ENCODE peak calls at places on chromosomes 1 and 21, in eight cellular contexts. One of them, this sample, is unnamed. For H3K4me1, the result is how much of the 10 kb centered on the place peaks cover.

GRCh38 chr1:169348356-169349036 is 19.1 kb downstream of the NME7 start:
- DNase-seq in GM12878: peak
- DNase-seq in transverse colon: no peak
- DNase-seq in Panc1: no peak
- DNase-seq in esophagus muscularis mucosa: no peak
- DNase-seq in stomach: no peak
- DNase-seq in HCT116: peak
- DNase-seq in SK-N-SH: peak
- DNase-seq in this sample: no peak

GRCh38 chr1:38834221-38834782 is 25.3 kb downstream of the RRAGC start:
- DNase-seq in stomach: no peak
- DNase-seq in transverse colon: no peak
- DNase-seq in Panc1: no peak
- DNase-seq in GM12878: no peak
- DNase-seq in SK-N-SH: no peak
- DNase-seq in HCT116: no peak
- DNase-seq in esophagus muscularis mucosa: no peak
- DNase-seq in this sample: no peak

GRCh38 chr1:40951943-40952743 is 27.4 kb upstream of the CTPS1 start:
- DNase-seq in GM12878: no peak
- DNase-seq in SK-N-SH: peak
- DNase-seq in HCT116: peak
- DNase-seq in Panc1: peak
- DNase-seq in stomach: peak
- DNase-seq in transverse colon: peak
- DNase-seq in esophagus muscularis mucosa: no peak
- DNase-seq in this sample: peak

GRCh38 chr1:9302745-9303524 is 10.2 kb downstream of the SPSB1 start:
- DNase-seq in SK-N-SH: no peak
- DNase-seq in esophagus muscularis mucosa: no peak
- DNase-seq in HCT116: peak
- DNase-seq in stomach: no peak
- DNase-seq in Panc1: no peak
- DNase-seq in transverse colon: no peak
- DNase-seq in GM12878: no peak
- DNase-seq in this sample: no peak

GRCh38 chr1:153513023-153513422 is 22.8 kb downstream of the S100A6 start:
- DNase-seq in SK-N-SH: no peak
- DNase-seq in esophagus muscularis mucosa: no peak
- DNase-seq in stomach: no peak
- DNase-seq in GM12878: no peak
- DNase-seq in Panc1: no peak
- DNase-seq in HCT116: no peak
- DNase-seq in transverse colon: no peak
- DNase-seq in this sample: no peak

GRCh38 chr1:1119272-1119890 is 3.5 kb upstream of the C1orf159 start:
- DNase-seq in Panc1: no peak
- DNase-seq in HCT116: no peak
- DNase-seq in esophagus muscularis mucosa: no peak
- DNase-seq in SK-N-SH: no peak
- DNase-seq in stomach: no peak
- DNase-seq in transverse colon: peak
- DNase-seq in GM12878: no peak
- DNase-seq in this sample: peak

GRCh38 chr21:41593051-41593783 is 85.3 kb upstream of the TMPRSS2 start:
- DNase-seq in GM12878: no peak
- DNase-seq in HCT116: no peak
- DNase-seq in Panc1: no peak
- DNase-seq in esophagus muscularis mucosa: no peak
- DNase-seq in transverse colon: no peak
- DNase-seq in stomach: peak
- DNase-seq in SK-N-SH: no peak
- DNase-seq in this sample: no peak

GRCh38 chr1:20496241-20496661 is 10.2 kb upstream of the CAMK2N1 start:
- DNase-seq in SK-N-SH: peak
- DNase-seq in GM12878: no peak
- DNase-seq in stomach: no peak
- DNase-seq in esophagus muscularis mucosa: no peak
- DNase-seq in HCT116: peak
- DNase-seq in Panc1: no peak
- DNase-seq in transverse colon: no peak
- DNase-seq in this sample: no peak

GRCh38 chr1:111987502-111987901 is 2.0 kb downstream of the KCND3 start:
- DNase-seq in SK-N-SH: no peak
- DNase-seq in Panc1: no peak
- DNase-seq in transverse colon: no peak
- DNase-seq in esophagus muscularis mucosa: no peak
- DNase-seq in stomach: no peak
- DNase-seq in GM12878: no peak
- DNase-seq in HCT116: no peak
- DNase-seq in this sample: no peak

GRCh38 chr21:36629061-36629460 is 69.9 kb upstream of the SIM2 start:
- DNase-seq in stomach: no peak
- DNase-seq in SK-N-SH: no peak
- DNase-seq in HCT116: no peak
- DNase-seq in GM12878: no peak
- DNase-seq in esophagus muscularis mucosa: no peak
- DNase-seq in transverse colon: no peak
- DNase-seq in Panc1: no peak
- DNase-seq in this sample: no peak

GRCh38 chr1:31934706-31935629 is 3.2 kb downstream of the PTP4A2 start:
- DNase-seq in Panc1: no peak
- DNase-seq in GM12878: no peak
- DNase-seq in HCT116: no peak
- DNase-seq in SK-N-SH: no peak
- DNase-seq in transverse colon: peak
- DNase-seq in stomach: no peak
- DNase-seq in esophagus muscularis mucosa: no peak
- DNase-seq in this sample: no peak

GRCh38 chr1:31934251-31934650 is 3.9 kb downstream of the PTP4A2 start:
- DNase-seq in Panc1: no peak
- DNase-seq in stomach: no peak
- DNase-seq in HCT116: no peak
- DNase-seq in GM12878: no peak
- DNase-seq in transverse colon: no peak
- DNase-seq in SK-N-SH: no peak
- DNase-seq in esophagus muscularis mucosa: no peak
- DNase-seq in this sample: no peak

GRCh38 chr1:31930827-31931226 is 7.3 kb downstream of the PTP4A2 start:
- DNase-seq in transverse colon: no peak
- DNase-seq in stomach: no peak
- DNase-seq in esophagus muscularis mucosa: no peak
- DNase-seq in HCT116: no peak
- DNase-seq in Panc1: no peak
- DNase-seq in SK-N-SH: no peak
- DNase-seq in GM12878: no peak
- DNase-seq in this sample: no peak

GRCh38 chr1:31932491-31933316 is 5.5 kb downstream of the PTP4A2 start:
- DNase-seq in esophagus muscularis mucosa: no peak
- DNase-seq in transverse colon: no peak
- DNase-seq in SK-N-SH: no peak
- DNase-seq in HCT116: no peak
- DNase-seq in stomach: no peak
- DNase-seq in Panc1: no peak
- DNase-seq in GM12878: no peak
- DNase-seq in this sample: no peak

GRCh38 chr1:31931241-31932225 is 6.6 kb downstream of the PTP4A2 start:
- DNase-seq in transverse colon: no peak
- DNase-seq in Panc1: no peak
- DNase-seq in SK-N-SH: no peak
- DNase-seq in esophagus muscularis mucosa: no peak
- DNase-seq in HCT116: no peak
- DNase-seq in stomach: no peak
- DNase-seq in GM12878: no peak
- DNase-seq in this sample: no peak
- H3K4me1 ChIP-seq in transverse colon: half or more
- H3K4me1 ChIP-seq in Panc1: half or more
- H3K4me1 ChIP-seq in SK-N-SH: half or more
- H3K4me1 ChIP-seq in esophagus muscularis mucosa: half or more
- H3K4me1 ChIP-seq in HCT116: half or more
- H3K4me1 ChIP-seq in stomach: half or more
- H3K4me1 ChIP-seq in GM12878: under half
- H3K4me1 ChIP-seq in this sample: half or more

DNA sequence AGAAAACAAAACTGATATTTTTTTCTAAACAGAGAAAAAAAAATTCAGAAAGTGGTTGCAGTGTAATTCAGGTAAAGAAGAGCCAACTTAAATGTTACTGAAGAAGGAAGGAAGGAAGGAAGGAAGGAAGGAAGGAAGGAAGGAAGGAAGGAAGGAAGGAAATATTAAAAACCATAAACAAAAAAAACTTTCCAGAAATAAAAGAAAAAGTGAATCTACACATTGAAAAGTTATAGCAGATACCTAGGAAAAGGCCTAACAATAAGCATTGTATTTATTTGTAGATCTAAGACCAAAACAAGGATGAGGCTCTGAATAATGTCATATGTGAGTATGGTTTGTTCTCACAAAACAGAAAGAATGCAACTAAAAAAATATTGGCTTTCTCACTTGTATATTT is 345.4 kb upstream of the NR5A2 start:
- DNase-seq in GM12878: no peak
- DNase-seq in esophagus muscularis mucosa: no peak
- DNase-seq in stomach: no peak
- DNase-seq in HCT116: no peak
- DNase-seq in transverse colon: no peak
- DNase-seq in SK-N-SH: no peak
- DNase-seq in Panc1: no peak
- DNase-seq in this sample: no peak
- TF ChIP-seq POLR2AphosphoS5 in GM12878: no peak
- TF ChIP-seq POLR2AphosphoS5 in esophagus muscularis mucosa: no peak
- TF ChIP-seq POLR2AphosphoS5 in stomach: no peak
- TF ChIP-seq POLR2AphosphoS5 in HCT116: no peak
- TF ChIP-seq POLR2AphosphoS5 in transverse colon: no peak
- TF ChIP-seq POLR2AphosphoS5 in SK-N-SH: no peak
- TF ChIP-seq POLR2AphosphoS5 in Panc1: no peak
- TF ChIP-seq POLR2AphosphoS5 in this sample: no peak

GRCh38 chr1:24963099-24963872 is 33.2 kb upstream of the RUNX3 start:
- DNase-seq in transverse colon: peak
- DNase-seq in SK-N-SH: no peak
- DNase-seq in GM12878: no peak
- DNase-seq in esophagus muscularis mucosa: no peak
- DNase-seq in Panc1: no peak
- DNase-seq in stomach: no peak
- DNase-seq in HCT116: no peak
- DNase-seq in this sample: peak
- H3K4me3 ChIP-seq in transverse colon: no peak
- H3K4me3 ChIP-seq in SK-N-SH: no peak
- H3K4me3 ChIP-seq in GM12878: peak
- H3K4me3 ChIP-seq in esophagus muscularis mucosa: no peak
- H3K4me3 ChIP-seq in Panc1: no peak
- H3K4me3 ChIP-seq in stomach: peak
- H3K4me3 ChIP-seq in HCT116: no peak
- H3K4me3 ChIP-seq in this sample: peak

GRCh38 chr1:229105109-229105508 is 165.8 kb upstream of the RAB4A start:
- DNase-seq in esophagus muscularis mucosa: no peak
- DNase-seq in Panc1: no peak
- DNase-seq in stomach: peak
- DNase-seq in HCT116: no peak
- DNase-seq in transverse colon: no peak
- DNase-seq in SK-N-SH: no peak
- DNase-seq in GM12878: no peak
- DNase-seq in this sample: no peak
- H3K4me1 ChIP-seq in esophagus muscularis mucosa: under half
- H3K4me1 ChIP-seq in Panc1: under half
- H3K4me1 ChIP-seq in stomach: under half
- H3K4me1 ChIP-seq in HCT116: under half
- H3K4me1 ChIP-seq in transverse colon: under half
- H3K4me1 ChIP-seq in SK-N-SH: under half
- H3K4me1 ChIP-seq in GM12878: under half
- H3K4me1 ChIP-seq in this sample: under half

DNA sequence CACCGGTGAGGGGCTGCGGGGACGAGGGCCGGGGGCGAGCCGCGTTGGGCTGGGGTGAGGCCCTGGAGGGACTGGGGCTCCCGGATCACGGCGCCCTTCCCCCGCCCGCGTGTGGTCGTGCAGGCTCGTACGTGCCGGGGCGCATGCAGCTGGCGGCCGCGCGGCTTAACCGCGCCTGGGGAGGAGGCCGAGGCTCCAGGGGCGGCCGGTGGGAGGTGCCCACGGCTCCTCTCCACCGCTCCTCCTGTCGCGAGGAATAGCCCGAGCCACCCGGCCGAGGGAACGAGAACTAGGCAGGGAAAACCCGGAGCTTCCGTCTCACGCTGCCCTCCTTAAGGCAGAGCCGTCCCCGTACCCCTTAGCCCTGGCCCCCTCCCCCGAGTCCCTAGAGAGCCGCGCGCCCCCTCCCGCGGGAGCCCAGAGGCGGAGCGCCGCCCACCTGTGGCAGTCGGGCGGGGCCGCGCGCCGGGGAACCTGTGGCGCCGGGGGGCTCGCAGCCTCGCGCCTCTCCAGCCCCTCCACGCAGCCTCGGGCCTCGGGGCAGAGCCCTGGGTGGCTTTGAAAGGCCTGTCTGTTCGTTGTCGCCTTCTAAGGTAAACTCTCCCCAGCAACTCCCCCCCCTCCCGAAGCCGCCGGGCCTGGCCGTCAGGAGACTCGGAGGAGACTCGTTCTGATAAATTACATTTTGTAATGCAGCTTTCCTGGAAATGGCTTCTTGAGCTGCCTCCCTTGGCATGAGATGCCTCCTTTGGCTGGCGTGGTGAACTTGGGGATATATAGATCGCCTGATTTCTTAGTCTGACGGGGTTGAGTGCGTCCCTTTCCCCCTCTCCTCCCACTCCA is 766 bp downstream of the AK4 start:
- DNase-seq in transverse colon: peak
- DNase-seq in GM12878: peak
- DNase-seq in Panc1: no peak
- DNase-seq in stomach: no peak
- DNase-seq in HCT116: no peak
- DNase-seq in esophagus muscularis mucosa: peak
- DNase-seq in SK-N-SH: peak
- DNase-seq in this sample: peak
- TF ChIP-seq POLR2AphosphoS5 in transverse colon: no peak
- TF ChIP-seq POLR2AphosphoS5 in GM12878: no peak
- TF ChIP-seq POLR2AphosphoS5 in Panc1: no peak
- TF ChIP-seq POLR2AphosphoS5 in stomach: peak
- TF ChIP-seq POLR2AphosphoS5 in HCT116: peak
- TF ChIP-seq POLR2AphosphoS5 in esophagus muscularis mucosa: peak
- TF ChIP-seq POLR2AphosphoS5 in SK-N-SH: no peak
- TF ChIP-seq POLR2AphosphoS5 in this sample: no peak

This sample was measured in upper lobe of left lung.